ENCODE peak calls at places on chromosome 6, in five cellular contexts. P is HFF-Myc; X is NCI-H69; U is stimulated activated CD8-positive, alpha-beta memory T cell treated with anti-CD3 and anti-CD28 coated beads, Interleukin-4, amount 100 ng/mL, for 48 hours; O is hepatocyte. S is an unnamed sample.

GRCh38 chr6:37705239-37706051 is 7.8 kb upstream of the MDGA1 start:
- DNase-seq in U (peak), P (peak), O (peak), X (peak), S (peak)

GRCh38 chr6:143549630-143550268 is 38.2 kb upstream of the FUCA2 start:
- DNase-seq in X (no peak), P (no peak), U (no peak), O (peak), S (no peak)

GRCh38 chr6:79731471-79731870 is 100.3 kb downstream of the SH3BGRL2 start:
- DNase-seq in O (no peak), P (no peak), X (no peak), U (no peak), S (no peak)

GRCh38 chr6:10237284-10238043 is 177.4 kb downstream of the TFAP2A start:
- DNase-seq in X (no peak), U (no peak), P (peak), O (no peak), S (no peak)

GRCh38 chr6:5107332-5107731 is 22.2 kb downstream of the PPP1R3G start:
- DNase-seq in P (no peak), X (no peak), U (no peak), O (no peak), S (no peak)

GRCh38 chr6:46269447-46270229 is 98.9 kb upstream of the ENPP5 start:
- DNase-seq in P (no peak), X (no peak), U (no peak), O (no peak), S (no peak)

GRCh38 chr6:43095939-43096338 is 19.8 kb downstream of the PTK7 start:
- DNase-seq in O (no peak), X (peak), U (no peak), P (no peak), S (no peak)

GRCh38 chr6:20483902-20484497 is 50.3 kb upstream of the CDKAL1 start:
- DNase-seq in P (no peak), U (no peak), X (peak), O (no peak), S (no peak)

GRCh38 chr6:142592876-142593275 is 291.1 kb downstream of the ADGRG6 start:
- DNase-seq in P (no peak), X (no peak), O (no peak), U (no peak), S (no peak)

GRCh38 chr6:43842231-43842794 is 72.3 kb downstream of the VEGFA start:
- DNase-seq in X (no peak), O (no peak), P (no peak), U (no peak), S (no peak)

GRCh38 chr6:63904844-63905243 is 269.2 kb downstream of the PHF3 start:
- DNase-seq in X (no peak), U (no peak), O (peak), P (peak), S (no peak)

GRCh38 chr6:127202676-127203075 is 64.0 kb upstream of the RNF146 start:
- DNase-seq in O (no peak), U (no peak), P (no peak), X (no peak), S (no peak)

GRCh38 chr6:110239516-110240265 is 59.5 kb downstream of the CDC40 start:
- DNase-seq in O (no peak), U (no peak), P (no peak), X (no peak), S (no peak)

GRCh38 chr6:13395272-13396237 is 67.2 kb upstream of the TBC1D7 start:
- DNase-seq in X (peak), P (peak), O (peak), U (no peak), S (no peak)

GRCh38 chr6:23244300-23244699 is 674.9 kb downstream of the HDGFL1 start:
- DNase-seq in O (no peak), X (no peak), U (no peak), P (no peak), S (no peak)

S was measured in NT2/D1.